ENCODE peak calls at places on chromosome 7, in five cellular contexts. One of them, this sample, is unnamed.

GRCh38 chr7:2030475-2031456 is 202.0 kb downstream of the MAD1L1 start:
- DNase-seq in T-helper 2 cell: no peak
- DNase-seq in spleen: peak
- DNase-seq in T-cell: no peak
- DNase-seq in activated T-cell treated with anti-CD3 and anti-CD28 coated beads for 1 hour: no peak
- DNase-seq in this sample: peak

GRCh38 chr7:92156976-92157375 is 22.0 kb downstream of the LRRD1 start:
- DNase-seq in T-cell: no peak
- DNase-seq in T-helper 2 cell: no peak
- DNase-seq in spleen: no peak
- DNase-seq in activated T-cell treated with anti-CD3 and anti-CD28 coated beads for 1 hour: no peak
- DNase-seq in this sample: no peak

GRCh38 chr7:38306914-38307313 is 33.5 kb upstream of the TARP start:
- DNase-seq in activated T-cell treated with anti-CD3 and anti-CD28 coated beads for 1 hour: no peak
- DNase-seq in T-cell: no peak
- DNase-seq in spleen: no peak
- DNase-seq in T-helper 2 cell: no peak
- DNase-seq in this sample: no peak

GRCh38 chr7:24138366-24138765 is 145.6 kb upstream of the NPY start:
- DNase-seq in T-cell: no peak
- DNase-seq in spleen: no peak
- DNase-seq in T-helper 2 cell: no peak
- DNase-seq in activated T-cell treated with anti-CD3 and anti-CD28 coated beads for 1 hour: no peak
- DNase-seq in this sample: no peak

GRCh38 chr7:22765609-22766008 is 38.6 kb downstream of the IL6 start:
- DNase-seq in activated T-cell treated with anti-CD3 and anti-CD28 coated beads for 1 hour: no peak
- DNase-seq in T-cell: no peak
- DNase-seq in spleen: no peak
- DNase-seq in T-helper 2 cell: no peak
- DNase-seq in this sample: no peak

GRCh38 chr7:36583318-36583717 is 141.0 kb downstream of the AOAH start:
- DNase-seq in T-cell: no peak
- DNase-seq in T-helper 2 cell: no peak
- DNase-seq in activated T-cell treated with anti-CD3 and anti-CD28 coated beads for 1 hour: no peak
- DNase-seq in spleen: no peak
- DNase-seq in this sample: no peak

GRCh38 chr7:107147464-107148214 is 21.2 kb upstream of the HBP1 start:
- DNase-seq in spleen: no peak
- DNase-seq in T-helper 2 cell: no peak
- DNase-seq in activated T-cell treated with anti-CD3 and anti-CD28 coated beads for 1 hour: no peak
- DNase-seq in T-cell: no peak
- DNase-seq in this sample: no peak

GRCh38 chr7:44489955-44490350 is 505 bp downstream of the NUDCD3 start:
- DNase-seq in spleen: no peak
- DNase-seq in T-helper 2 cell: peak
- DNase-seq in T-cell: no peak
- DNase-seq in activated T-cell treated with anti-CD3 and anti-CD28 coated beads for 1 hour: peak
- DNase-seq in this sample: no peak

GRCh38 chr7:139560199-139560598 is 36.7 kb downstream of the CLEC2L start:
- DNase-seq in spleen: no peak
- DNase-seq in T-cell: no peak
- DNase-seq in T-helper 2 cell: no peak
- DNase-seq in activated T-cell treated with anti-CD3 and anti-CD28 coated beads for 1 hour: no peak
- DNase-seq in this sample: no peak

GRCh38 chr7:30897770-30898169 is 13.9 kb upstream of the AQP1 start:
- DNase-seq in spleen: no peak
- DNase-seq in activated T-cell treated with anti-CD3 and anti-CD28 coated beads for 1 hour: no peak
- DNase-seq in T-cell: no peak
- DNase-seq in T-helper 2 cell: no peak
- DNase-seq in this sample: no peak

GRCh38 chr7:34672430-34672829 is 14.4 kb downstream of the NPSR1 start:
- DNase-seq in T-cell: no peak
- DNase-seq in activated T-cell treated with anti-CD3 and anti-CD28 coated beads for 1 hour: no peak
- DNase-seq in T-helper 2 cell: no peak
- DNase-seq in spleen: no peak
- DNase-seq in this sample: no peak

GRCh38 chr7:148700693-148701092 is 2.0 kb downstream of the CUL1 start:
- DNase-seq in spleen: no peak
- DNase-seq in activated T-cell treated with anti-CD3 and anti-CD28 coated beads for 1 hour: peak
- DNase-seq in T-cell: no peak
- DNase-seq in T-helper 2 cell: peak
- DNase-seq in this sample: no peak

GRCh38 chr7:142389544-142389943 is 131.7 kb upstream of the PRSS58 start:
- DNase-seq in T-cell: no peak
- DNase-seq in spleen: no peak
- DNase-seq in activated T-cell treated with anti-CD3 and anti-CD28 coated beads for 1 hour: no peak
- DNase-seq in T-helper 2 cell: no peak
- DNase-seq in this sample: no peak

GRCh38 chr7:128941323-128941890 is 3.7 kb downstream of the IRF5 start:
- DNase-seq in T-cell: no peak
- DNase-seq in T-helper 2 cell: no peak
- DNase-seq in activated T-cell treated with anti-CD3 and anti-CD28 coated beads for 1 hour: no peak
- DNase-seq in spleen: no peak
- DNase-seq in this sample: no peak

GRCh38 chr7:14115706-14116105 is 126.2 kb upstream of the ETV1 start:
- DNase-seq in spleen: no peak
- DNase-seq in T-helper 2 cell: no peak
- DNase-seq in T-cell: no peak
- DNase-seq in activated T-cell treated with anti-CD3 and anti-CD28 coated beads for 1 hour: no peak
- DNase-seq in this sample: no peak

GRCh38 chr7:17548014-17548653 is 249.7 kb downstream of the AHR start:
- DNase-seq in activated T-cell treated with anti-CD3 and anti-CD28 coated beads for 1 hour: no peak
- DNase-seq in T-cell: no peak
- DNase-seq in spleen: no peak
- DNase-seq in T-helper 2 cell: no peak
- DNase-seq in this sample: no peak

GRCh38 chr7:2558620-2559282 is at the start of gene IQCE:
- DNase-seq in spleen: peak
- DNase-seq in activated T-cell treated with anti-CD3 and anti-CD28 coated beads for 1 hour: peak
- DNase-seq in T-cell: peak
- DNase-seq in T-helper 2 cell: peak
- DNase-seq in this sample: peak

GRCh38 chr7:1825877-1826741 is 156.0 kb downstream of the ELFN1 start:
- DNase-seq in activated T-cell treated with anti-CD3 and anti-CD28 coated beads for 1 hour: no peak
- DNase-seq in T-helper 2 cell: no peak
- DNase-seq in T-cell: no peak
- DNase-seq in spleen: peak
- DNase-seq in this sample: peak

GRCh38 chr7:44398953-44399574 is 73.7 kb upstream of the CAMK2B start:
- DNase-seq in spleen: no peak
- DNase-seq in T-cell: no peak
- DNase-seq in T-helper 2 cell: no peak
- DNase-seq in activated T-cell treated with anti-CD3 and anti-CD28 coated beads for 1 hour: no peak
- DNase-seq in this sample: no peak

GRCh38 chr7:151745090-151745638 is 131.8 kb downstream of the PRKAG2 start:
- DNase-seq in spleen: no peak
- DNase-seq in T-cell: no peak
- DNase-seq in T-helper 2 cell: no peak
- DNase-seq in activated T-cell treated with anti-CD3 and anti-CD28 coated beads for 1 hour: no peak
- DNase-seq in this sample: no peak

GRCh38 chr7:157432541-157432956 is 95.7 kb downstream of the DNAJB6 start:
- DNase-seq in T-helper 2 cell: no peak
- DNase-seq in spleen: peak
- DNase-seq in activated T-cell treated with anti-CD3 and anti-CD28 coated beads for 1 hour: no peak
- DNase-seq in T-cell: no peak
- DNase-seq in this sample: peak

GRCh38 chr7:137408096-137408495 is 64.6 kb upstream of the PTN start:
- DNase-seq in spleen: no peak
- DNase-seq in T-cell: no peak
- DNase-seq in activated T-cell treated with anti-CD3 and anti-CD28 coated beads for 1 hour: no peak
- DNase-seq in T-helper 2 cell: no peak
- DNase-seq in this sample: no peak

GRCh38 chr7:80151274-80151665 is 16.6 kb downstream of the GNAI1 start:
- DNase-seq in activated T-cell treated with anti-CD3 and anti-CD28 coated beads for 1 hour: no peak
- DNase-seq in T-helper 2 cell: no peak
- DNase-seq in T-cell: no peak
- DNase-seq in spleen: no peak
- DNase-seq in this sample: no peak

GRCh38 chr7:76202666-76203030 is 952 bp downstream of the SRRM3 start:
- DNase-seq in spleen: no peak
- DNase-seq in T-helper 2 cell: no peak
- DNase-seq in activated T-cell treated with anti-CD3 and anti-CD28 coated beads for 1 hour: no peak
- DNase-seq in T-cell: no peak
- DNase-seq in this sample: no peak

GRCh38 chr7:45581271-45581780 is 7.2 kb downstream of the ADCY1 start:
- DNase-seq in T-helper 2 cell: no peak
- DNase-seq in spleen: peak
- DNase-seq in T-cell: no peak
- DNase-seq in activated T-cell treated with anti-CD3 and anti-CD28 coated beads for 1 hour: no peak
- DNase-seq in this sample: peak

GRCh38 chr7:39130740-39131538 is 153.2 kb downstream of the POU6F2 start:
- DNase-seq in spleen: no peak
- DNase-seq in T-cell: no peak
- DNase-seq in activated T-cell treated with anti-CD3 and anti-CD28 coated beads for 1 hour: no peak
- DNase-seq in T-helper 2 cell: no peak
- DNase-seq in this sample: no peak

GRCh38 chr7:56097700-56098099 is 4.9 kb upstream of the PHKG1 start:
- DNase-seq in T-helper 2 cell: no peak
- DNase-seq in activated T-cell treated with anti-CD3 and anti-CD28 coated beads for 1 hour: no peak
- DNase-seq in spleen: peak
- DNase-seq in T-cell: no peak
- DNase-seq in this sample: peak

GRCh38 chr7:47153076-47153475 is 428.8 kb downstream of the TNS3 start:
- DNase-seq in T-cell: no peak
- DNase-seq in spleen: no peak
- DNase-seq in T-helper 2 cell: no peak
- DNase-seq in activated T-cell treated with anti-CD3 and anti-CD28 coated beads for 1 hour: no peak
- DNase-seq in this sample: no peak

GRCh38 chr7:137834552-137834951 is 12.2 kb downstream of the DGKI start:
- DNase-seq in spleen: no peak
- DNase-seq in T-helper 2 cell: no peak
- DNase-seq in T-cell: no peak
- DNase-seq in activated T-cell treated with anti-CD3 and anti-CD28 coated beads for 1 hour: no peak
- DNase-seq in this sample: no peak

GRCh38 chr7:45211066-45211465 is 53.5 kb downstream of the RAMP3 start:
- DNase-seq in T-cell: no peak
- DNase-seq in activated T-cell treated with anti-CD3 and anti-CD28 coated beads for 1 hour: no peak
- DNase-seq in spleen: no peak
- DNase-seq in T-helper 2 cell: no peak
- DNase-seq in this sample: no peak

GRCh38 chr7:154931906-154932305 is 71.0 kb downstream of the PAXIP1 start:
- DNase-seq in spleen: no peak
- DNase-seq in activated T-cell treated with anti-CD3 and anti-CD28 coated beads for 1 hour: no peak
- DNase-seq in T-helper 2 cell: no peak
- DNase-seq in T-cell: no peak
- DNase-seq in this sample: no peak

GRCh38 chr7:150959739-150960734 is 18.1 kb downstream of the KCNH2 start:
- DNase-seq in T-helper 2 cell: no peak
- DNase-seq in activated T-cell treated with anti-CD3 and anti-CD28 coated beads for 1 hour: no peak
- DNase-seq in spleen: no peak
- DNase-seq in T-cell: no peak
- DNase-seq in this sample: no peak

GRCh38 chr7:23469150-23469960 is 936 bp downstream of the IGF2BP3 start:
- DNase-seq in T-cell: no peak
- DNase-seq in T-helper 2 cell: no peak
- DNase-seq in spleen: peak
- DNase-seq in activated T-cell treated with anti-CD3 and anti-CD28 coated beads for 1 hour: no peak
- DNase-seq in this sample: no peak

GRCh38 chr7:151137841-151138540 is 29.5 kb downstream of the GBX1 start:
- DNase-seq in T-helper 2 cell: no peak
- DNase-seq in spleen: peak
- DNase-seq in T-cell: no peak
- DNase-seq in activated T-cell treated with anti-CD3 and anti-CD28 coated beads for 1 hour: no peak
- DNase-seq in this sample: peak